ENCODE peak calls at places on chromosomes 12 and 14, in four cellular contexts. One of them, this sample, is unnamed.

GRCh38 chr12:69163681-69164362 is 75.5 kb upstream of the CPSF6 start:
- DNase-seq in H1: no peak
- DNase-seq in mesendoderm: no peak
- DNase-seq in trophoblast cell: no peak
- DNase-seq in this sample: no peak

GRCh38 chr12:49832836-49833421 is 4.7 kb upstream of the NCKAP5L start:
- DNase-seq in trophoblast cell: peak; percentile 73
- DNase-seq in H1: no peak
- DNase-seq in mesendoderm: no peak
- DNase-seq in this sample: no peak

GRCh38 chr14:90692061-90692460 is 124.2 kb downstream of the TTC7B start:
- DNase-seq in mesendoderm: no peak
- DNase-seq in trophoblast cell: no peak
- DNase-seq in H1: no peak
- DNase-seq in this sample: no peak

GRCh38 chr12:58819345-58819744 is 101.0 kb downstream of the LRIG3 start:
- DNase-seq in H1: peak; percentile 66
- DNase-seq in trophoblast cell: no peak
- DNase-seq in mesendoderm: peak; percentile 74
- DNase-seq in this sample: peak; percentile 38

GRCh38 chr14:58430156-58430555 is 2.6 kb downstream of the KIAA0586 start:
- DNase-seq in trophoblast cell: no peak
- DNase-seq in mesendoderm: no peak
- DNase-seq in H1: no peak
- DNase-seq in this sample: no peak

GRCh38 chr12:28950049-28950448 is 199.0 kb upstream of the FAR2 start:
- DNase-seq in H1: no peak
- DNase-seq in mesendoderm: no peak
- DNase-seq in trophoblast cell: no peak
- DNase-seq in this sample: no peak

GRCh38 chr12:124511259-124511985 is 56.0 kb downstream of the NCOR2 start:
- DNase-seq in mesendoderm: no peak
- DNase-seq in trophoblast cell: no peak
- DNase-seq in H1: no peak
- DNase-seq in this sample: no peak

GRCh38 chr12:99495797-99496196 is 151.8 kb upstream of the GARIN6 start:
- DNase-seq in H1: no peak
- DNase-seq in mesendoderm: no peak
- DNase-seq in trophoblast cell: no peak
- DNase-seq in this sample: no peak

GRCh38 chr12:97140355-97140754 is 233.3 kb downstream of the NEDD1 start:
- DNase-seq in trophoblast cell: no peak
- DNase-seq in mesendoderm: no peak
- DNase-seq in H1: no peak
- DNase-seq in this sample: no peak

GRCh38 chr12:116406529-116406928 is 129.0 kb upstream of the MED13L start:
- DNase-seq in mesendoderm: peak; percentile 98
- DNase-seq in trophoblast cell: peak; percentile 97
- DNase-seq in H1: peak; percentile 50
- DNase-seq in this sample: peak; percentile 84

GRCh38 chr12:110279976-110280783 is 867 bp upstream of the ATP2A2 start:
- DNase-seq in mesendoderm: peak; percentile 66
- DNase-seq in H1: peak; percentile 80
- DNase-seq in trophoblast cell: peak; percentile 44
- DNase-seq in this sample: peak; percentile 65

GRCh38 chr12:40032433-40033259 is 73.2 kb downstream of the SLC2A13 start:
- DNase-seq in mesendoderm: peak; percentile 92
- DNase-seq in H1: no peak
- DNase-seq in trophoblast cell: peak; percentile 95
- DNase-seq in this sample: peak; percentile 80

GRCh38 chr12:2739832-2740641 is 54.7 kb upstream of the FKBP4 start:
- DNase-seq in trophoblast cell: peak; percentile 70
- DNase-seq in H1: no peak
- DNase-seq in mesendoderm: peak; percentile 41
- DNase-seq in this sample: peak; percentile 25

GRCh38 chr12:10354502-10354901 is 35.3 kb downstream of the KLRK1 start:
- DNase-seq in mesendoderm: peak; percentile 66
- DNase-seq in H1: no peak
- DNase-seq in trophoblast cell: no peak
- DNase-seq in this sample: peak; percentile 57

GRCh38 chr14:50666772-50667490 is 1.2 kb downstream of the SAV1 start:
- DNase-seq in trophoblast cell: peak; percentile 70
- DNase-seq in H1: no peak
- DNase-seq in mesendoderm: peak; percentile 85
- DNase-seq in this sample: peak; percentile 53

GRCh38 chr12:4506870-4507269 is 31.8 kb upstream of the RAD51AP1 start:
- DNase-seq in trophoblast cell: no peak
- DNase-seq in mesendoderm: no peak
- DNase-seq in H1: no peak
- DNase-seq in this sample: no peak

GRCh38 chr12:6773662-6774351 is 1.5 kb downstream of the LAG3 start:
- DNase-seq in H1: no peak
- DNase-seq in trophoblast cell: no peak
- DNase-seq in mesendoderm: no peak
- DNase-seq in this sample: no peak

GRCh38 chr14:98069712-98070133 is 1202.3 kb downstream of the BCL11B start:
- DNase-seq in mesendoderm: peak; percentile 86
- DNase-seq in H1: peak; percentile 48
- DNase-seq in trophoblast cell: peak; percentile 70
- DNase-seq in this sample: peak; percentile 34

GRCh38 chr14:79740043-79740442 is 471.3 kb downstream of the DIO2 start:
- DNase-seq in mesendoderm: peak; percentile 8
- DNase-seq in H1: no peak
- DNase-seq in trophoblast cell: no peak
- DNase-seq in this sample: no peak

GRCh38 chr14:79037593-79037992 is 867.4 kb downstream of the NRXN3 start:
- DNase-seq in mesendoderm: no peak
- DNase-seq in trophoblast cell: no peak
- DNase-seq in H1: no peak
- DNase-seq in this sample: no peak

GRCh38 chr12:124888203-124888602 is 24.5 kb upstream of the SCARB1 start:
- DNase-seq in mesendoderm: no peak
- DNase-seq in H1: no peak
- DNase-seq in trophoblast cell: no peak
- DNase-seq in this sample: no peak

GRCh38 chr14:101500061-101500460 is 61.2 kb upstream of the DIO3 start:
- DNase-seq in trophoblast cell: no peak
- DNase-seq in mesendoderm: no peak
- DNase-seq in H1: no peak
- DNase-seq in this sample: no peak

GRCh38 chr12:49061157-49061650 is 610 bp upstream of the KMT2D start:
- DNase-seq in H1: no peak
- DNase-seq in mesendoderm: no peak
- DNase-seq in trophoblast cell: no peak
- DNase-seq in this sample: no peak

GRCh38 chr12:19778822-19779221 is 339.5 kb downstream of the AEBP2 start:
- DNase-seq in trophoblast cell: no peak
- DNase-seq in H1: no peak
- DNase-seq in mesendoderm: no peak
- DNase-seq in this sample: no peak

GRCh38 chr14:51002406-51002984 is 58.2 kb upstream of the PYGL start:
- DNase-seq in trophoblast cell: no peak
- DNase-seq in mesendoderm: no peak
- DNase-seq in H1: no peak
- DNase-seq in this sample: no peak

GRCh38 chr12:131222271-131223139 is 268.8 kb downstream of the ADGRD1 start:
- DNase-seq in mesendoderm: no peak
- DNase-seq in trophoblast cell: no peak
- DNase-seq in H1: no peak
- DNase-seq in this sample: peak; percentile 50

GRCh38 chr12:57591567-57592325 is 754 bp downstream of the PIP4K2C start:
- DNase-seq in H1: peak; percentile 47
- DNase-seq in mesendoderm: peak; percentile 28
- DNase-seq in trophoblast cell: peak; percentile 59
- DNase-seq in this sample: no peak

GRCh38 chr14:87175175-87175574 is 817.8 kb downstream of the GALC start:
- DNase-seq in mesendoderm: no peak
- DNase-seq in trophoblast cell: no peak
- DNase-seq in H1: no peak
- DNase-seq in this sample: no peak

GRCh38 chr12:117328556-117329100 is 32.8 kb downstream of the NOS1 start:
- DNase-seq in H1: no peak
- DNase-seq in mesendoderm: no peak
- DNase-seq in trophoblast cell: peak; percentile 46
- DNase-seq in this sample: no peak

GRCh38 chr14:100850841-100851585 is 25.1 kb downstream of the MEG3 start:
- DNase-seq in H1: peak; percentile 95
- DNase-seq in trophoblast cell: peak; percentile 66
- DNase-seq in mesendoderm: peak; percentile 61
- DNase-seq in this sample: peak; percentile 79

GRCh38 chr14:34699873-34700621 is 14.3 kb downstream of the CFL2 start:
- DNase-seq in trophoblast cell: peak; percentile 57
- DNase-seq in H1: no peak
- DNase-seq in mesendoderm: no peak
- DNase-seq in this sample: no peak
- H3K23ac ChIP-seq in trophoblast cell: no peak overlapping the region
- H3K23ac ChIP-seq in H1: no peak overlapping the region
- H3K23ac ChIP-seq in mesendoderm: no peak overlapping the region
- H3K23ac ChIP-seq in this sample: no peak overlapping the region

DNA sequence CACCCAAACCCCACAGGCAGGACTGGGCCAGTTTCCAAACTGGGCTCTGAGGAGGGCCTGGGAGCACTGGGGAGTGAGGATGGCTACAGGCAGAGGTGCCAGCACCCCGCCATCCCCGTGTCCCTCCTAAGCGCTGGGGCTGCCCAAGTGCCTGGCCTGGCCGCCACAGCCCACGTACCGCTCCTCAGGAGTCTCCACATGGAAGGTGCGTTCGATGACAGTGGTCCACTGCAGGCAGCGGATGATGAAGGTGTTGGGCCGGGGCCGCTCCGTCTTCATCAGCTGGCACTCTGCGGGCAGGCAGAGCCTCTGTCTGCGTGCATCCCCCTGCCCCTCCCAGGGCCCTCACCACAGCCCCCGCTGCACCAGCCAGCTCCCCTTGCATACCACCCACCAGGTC is 19.1 kb downstream of the AKT1 start:
- DNase-seq in mesendoderm: no peak
- DNase-seq in H1: no peak
- DNase-seq in trophoblast cell: no peak
- DNase-seq in this sample: no peak
- H3K79me2 ChIP-seq in mesendoderm: no peaks in the 10 kb centered on the region
- H3K79me2 ChIP-seq in H1: no peaks in the 10 kb centered on the region
- H3K79me2 ChIP-seq in trophoblast cell: no peaks in the 10 kb centered on the region
- H3K79me2 ChIP-seq in this sample: no peaks in the 10 kb centered on the region

DNA sequence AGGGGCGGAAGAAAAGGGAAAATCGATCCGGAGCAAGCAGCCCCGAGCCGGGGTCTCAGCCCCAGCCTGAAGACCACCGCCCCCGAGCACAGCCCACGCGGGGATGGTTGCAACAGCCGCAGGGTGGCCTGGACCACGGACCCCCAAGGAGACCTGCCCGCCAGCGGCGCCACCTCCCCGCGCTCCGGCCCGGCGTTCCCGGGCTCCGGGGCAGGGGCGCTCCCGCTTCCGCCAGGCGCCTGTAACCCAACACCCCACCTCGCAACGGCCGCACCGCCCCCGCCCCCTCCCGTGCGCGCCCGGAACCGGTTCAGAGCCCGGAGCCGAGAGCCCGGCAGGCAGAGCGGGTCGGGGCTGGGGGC is 571 bp downstream of the ACTN1 start:
- DNase-seq in trophoblast cell: peak; percentile 43
- DNase-seq in H1: peak; percentile 88
- DNase-seq in mesendoderm: peak; percentile 69
- DNase-seq in this sample: peak; percentile 78
- H3K23ac ChIP-seq in trophoblast cell: no peak overlapping the region
- H3K23ac ChIP-seq in H1: no peak overlapping the region
- H3K23ac ChIP-seq in mesendoderm: peak overlapping the region; percentile 68
- H3K23ac ChIP-seq in this sample: no peak overlapping the region

GRCh38 chr12:113056631-113057488 is at the start of gene DTX1:
- DNase-seq in H1: no peak
- DNase-seq in trophoblast cell: no peak
- DNase-seq in mesendoderm: no peak
- DNase-seq in this sample: no peak
- H3K79me2 ChIP-seq in H1: no peaks in the 10 kb centered on the region
- H3K79me2 ChIP-seq in trophoblast cell: no peaks in the 10 kb centered on the region
- H3K79me2 ChIP-seq in mesendoderm: no peaks in the 10 kb centered on the region
- H3K79me2 ChIP-seq in this sample: no peaks in the 10 kb centered on the region

GRCh38 chr12:45973526-45973925 is 16.8 kb downstream of the SCAF11 start:
- DNase-seq in trophoblast cell: peak; percentile 76
- DNase-seq in H1: no peak
- DNase-seq in mesendoderm: no peak
- DNase-seq in this sample: no peak
- H3K23ac ChIP-seq in trophoblast cell: no peak overlapping the region
- H3K23ac ChIP-seq in H1: no peak overlapping the region
- H3K23ac ChIP-seq in mesendoderm: no peak overlapping the region
- H3K23ac ChIP-seq in this sample: no peak overlapping the region

DNA sequence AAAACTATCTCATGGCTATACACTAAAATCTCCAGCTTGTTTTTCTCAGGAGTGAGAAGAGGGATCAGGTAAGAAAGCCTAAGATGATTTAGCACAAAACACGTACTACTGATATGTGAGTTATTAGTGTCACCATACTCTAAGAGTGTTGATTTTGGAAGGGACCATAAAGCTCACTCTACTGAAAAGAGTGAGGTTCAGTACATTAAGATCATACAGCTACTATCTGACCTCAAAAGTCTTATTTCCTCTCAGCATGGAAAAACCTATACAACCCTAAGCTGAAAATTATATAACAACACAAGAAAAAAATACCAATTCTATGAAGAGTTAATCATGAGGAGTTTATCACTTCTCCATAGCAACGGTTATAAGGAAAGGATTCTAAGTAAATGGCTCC is 19.5 kb downstream of the SNW1 start:
- DNase-seq in mesendoderm: no peak
- DNase-seq in H1: no peak
- DNase-seq in trophoblast cell: no peak
- DNase-seq in this sample: no peak
- H3K79me2 ChIP-seq in mesendoderm: no peaks in the 10 kb centered on the region
- H3K79me2 ChIP-seq in H1: peaks cover 4% of the 10 kb centered on the region
- H3K79me2 ChIP-seq in trophoblast cell: no peaks in the 10 kb centered on the region
- H3K79me2 ChIP-seq in this sample: no peaks in the 10 kb centered on the region

This sample was measured in H9.